ENCODE peak calls at places on chromosomes 16 and 17, in six cellular contexts. K, L, E, G, A and O are unnamed samples.

GRCh38 chr17:45087978-45088377 is 26.9 kb downstream of the NMT1 start:
- DNase-seq in G (no peak), L (no peak), E (no peak), K (no peak), A (no peak), O (no peak)

GRCh38 chr16:58843675-58844074 is 109.6 kb upstream of the GOT2 start:
- DNase-seq in A (no peak), L (peak), G (peak), K (no peak), E (peak), O (no peak)

GRCh38 chr17:4950757-4951204 is at the start of gene ENO3:
- DNase-seq in K (peak), E (peak), L (no peak), G (no peak), A (no peak), O (no peak)

GRCh38 chr17:2719861-2720260 is 8.3 kb upstream of the CLUH start:
- DNase-seq in E (no peak), G (no peak), L (no peak), K (no peak), A (no peak), O (no peak)

GRCh38 chr16:82761236-82761635 is 134.5 kb downstream of the CDH13 start:
- DNase-seq in K (no peak), L (no peak), E (no peak), A (no peak), G (no peak), O (no peak)

GRCh38 chr16:9012848-9013507 is 49.3 kb upstream of the USP7 start:
- DNase-seq in G (no peak), L (no peak), E (no peak), K (peak), A (no peak), O (no peak)

GRCh38 chr17:76831316-76831715 is 36.9 kb upstream of the MGAT5B start:
- DNase-seq in E (no peak), G (no peak), A (no peak), L (no peak), K (no peak), O (no peak)

GRCh38 chr17:40551091-40551873 is 14.0 kb downstream of the CCR7 start:
- DNase-seq in G (no peak), A (no peak), K (no peak), E (peak), L (no peak), O (no peak)

GRCh38 chr17:39541652-39542051 is 66.1 kb downstream of the NEUROD2 start:
- DNase-seq in G (no peak), A (no peak), E (no peak), L (no peak), K (no peak), O (no peak)

GRCh38 chr17:54900457-54901229 is at the start of gene TOM1L1:
- DNase-seq in A (peak), K (peak), L (peak), G (no peak), E (peak), O (peak)

GRCh38 chr17:27310548-27311110 is 16.7 kb downstream of the WSB1 start:
- DNase-seq in A (no peak), G (no peak), L (no peak), E (no peak), K (no peak), O (no peak)

GRCh38 chr17:81039854-81040758 is 5.2 kb downstream of the BAIAP2 start:
- DNase-seq in G (no peak), L (peak), E (no peak), K (no peak), A (no peak), O (no peak)

GRCh38 chr16:72172105-72173034 is at the start of gene PMFBP1:
- DNase-seq in L (peak), A (peak), E (peak), G (peak), K (no peak), O (peak)

GRCh38 chr17:68646626-68647526 is 45.7 kb upstream of the FAM20A start:
- DNase-seq in A (no peak), G (no peak), E (no peak), K (no peak), L (no peak), O (no peak)

GRCh38 chr16:52451971-52452421 is 94.9 kb downstream of the TOX3 start:
- DNase-seq in E (peak), K (no peak), L (no peak), A (no peak), G (no peak), O (no peak)

GRCh38 chr17:14310584-14310983 is 9.7 kb downstream of the HS3ST3B1 start:
- DNase-seq in A (no peak), L (no peak), E (no peak), K (peak), G (no peak), O (no peak)

GRCh38 chr17:75854111-75854748 is 905 bp downstream of the WBP2 start:
- DNase-seq in G (no peak), A (no peak), L (no peak), E (peak), K (no peak), O (no peak)

GRCh38 chr17:385836-386144 is 33.2 kb upstream of the RPH3AL start:
- DNase-seq in A (no peak), K (no peak), G (no peak), L (no peak), E (no peak), O (no peak)

GRCh38 chr16:76194621-76195015 is 82.6 kb upstream of the CNTNAP4 start:
- DNase-seq in K (no peak), G (no peak), E (no peak), L (no peak), A (no peak), O (no peak)

GRCh38 chr17:44926841-44927525 is 11.7 kb upstream of the GFAP start:
- DNase-seq in E (no peak), L (no peak), K (no peak), G (no peak), A (no peak), O (no peak)

GRCh38 chr17:32503251-32504165 is 16.7 kb downstream of the CDK5R1 start:
- DNase-seq in G (peak), L (no peak), A (no peak), E (no peak), K (no peak), O (no peak)

GRCh38 chr17:81037026-81037782 is 2.3 kb downstream of the BAIAP2 start:
- DNase-seq in E (peak), G (no peak), L (no peak), K (no peak), A (no peak), O (no peak)

GRCh38 chr17:17484451-17484899 is 7.7 kb downstream of the MED9 start:
- DNase-seq in K (no peak), L (no peak), G (no peak), A (no peak), E (no peak), O (no peak)

GRCh38 chr16:23974223-23974622 is 138.4 kb downstream of the PRKCB start:
- DNase-seq in E (no peak), A (no peak), K (peak), G (no peak), L (no peak), O (no peak)

GRCh38 chr16:49472598-49472997 is 99.0 kb downstream of the C16orf78 start:
- DNase-seq in G (no peak), A (no peak), E (no peak), K (peak), L (no peak), O (no peak)

GRCh38 chr16:8548166-8548565 is 42.1 kb downstream of the TMEM114 start:
- DNase-seq in A (no peak), K (no peak), E (no peak), L (no peak), G (no peak), O (no peak)

GRCh38 chr17:50129946-50130777 is at the start of gene SAMD14:
- DNase-seq in A (peak), G (no peak), K (no peak), E (no peak), L (peak), O (peak)

GRCh38 chr16:50293994-50294855 is 27.9 kb downstream of the ADCY7 start:
- DNase-seq in G (no peak), L (no peak), K (no peak), E (no peak), A (no peak), O (no peak)

GRCh38 chr16:10121496-10121895 is 60.7 kb downstream of the GRIN2A start:
- DNase-seq in K (no peak), L (no peak), A (no peak), E (no peak), G (no peak), O (no peak)

GRCh38 chr17:72249441-72249840 is 128.6 kb downstream of the SOX9 start:
- DNase-seq in A (no peak), L (no peak), K (no peak), E (no peak), G (no peak), O (no peak)

GRCh38 chr16:83956336-83957289 is 3.6 kb downstream of the OSGIN1 start:
- DNase-seq in K (peak), A (peak), G (peak), E (peak), L (peak), O (peak)

GRCh38 chr16:3020604-3021448 is 658 bp downstream of the TNFRSF12A start:
- DNase-seq in A (no peak), L (peak), K (peak), E (peak), G (no peak), O (no peak)

GRCh38 chr17:79695293-79696158 is 35.2 kb upstream of the ENPP7 start:
- DNase-seq in A (no peak), K (no peak), G (no peak), E (no peak), L (no peak), O (no peak)
- TF ChIP-seq TAF1 in A (no peak), K (no peak), G (no peak), E (no peak), L (no peak), O (no peak)

DNA sequence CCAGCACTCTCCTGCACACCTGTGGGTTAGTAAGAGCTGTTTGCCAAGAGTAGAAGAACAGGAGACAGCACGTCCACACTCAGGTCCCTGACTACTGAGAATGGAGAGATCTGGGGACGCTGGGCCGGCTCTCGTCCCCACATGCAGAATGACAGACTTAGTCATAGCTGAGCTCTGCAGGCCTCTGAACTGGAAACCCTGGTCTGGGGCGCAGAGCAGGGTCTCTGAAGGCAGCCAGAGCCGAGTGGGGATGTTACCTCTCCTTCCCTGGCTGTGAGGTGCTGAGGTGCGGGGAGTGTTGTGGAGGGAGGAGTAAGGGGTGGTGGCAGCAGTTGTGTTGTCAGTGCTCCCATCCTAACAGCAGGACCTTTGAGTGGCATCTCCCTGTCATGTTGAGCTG is 7.2 kb upstream of the JPT2 start:
- DNase-seq in K (no peak), L (no peak), G (no peak), E (no peak), A (no peak), O (no peak)
- TF ChIP-seq POLR2AphosphoS5 in K (no peak), L (no peak), G (no peak), E (no peak), A (no peak), O (no peak)

DNA sequence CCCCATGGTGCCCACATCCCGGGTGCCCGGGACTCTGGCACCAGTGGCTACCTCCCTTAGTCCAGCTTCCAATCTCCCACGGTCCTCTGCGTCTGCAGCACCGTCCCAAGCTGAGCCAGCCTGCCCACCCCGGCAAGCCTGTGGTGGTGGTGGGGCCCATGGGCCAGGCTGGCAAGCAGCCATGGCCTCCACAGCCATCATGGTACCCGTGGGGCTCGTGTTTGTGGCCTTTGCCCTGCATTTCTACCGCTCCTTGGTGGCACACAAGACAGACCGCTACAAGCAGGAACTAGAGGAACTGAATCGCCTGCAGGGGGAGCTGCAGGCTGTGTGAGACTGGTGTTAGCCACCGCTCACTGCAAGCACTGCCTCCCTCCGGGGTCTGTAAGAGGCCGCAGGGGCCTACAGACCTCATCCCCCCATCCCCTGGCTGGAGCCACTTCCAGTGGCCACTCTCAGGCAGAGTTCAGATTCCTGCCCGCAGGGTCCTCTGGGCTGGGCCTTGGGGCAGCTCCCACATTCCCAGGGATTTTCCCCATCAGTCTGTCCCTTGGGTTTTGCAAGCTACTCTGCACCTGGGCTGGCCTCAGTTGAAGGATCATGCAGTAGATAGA is 3.9 kb upstream of the SETD1A start:
- DNase-seq in A (no peak), K (peak), G (no peak), L (peak), E (peak), O (no peak)
- TF ChIP-seq POLR2A in A (no peak), K (no peak), G (peak), L (no peak), E (no peak), O (no peak)

DNA sequence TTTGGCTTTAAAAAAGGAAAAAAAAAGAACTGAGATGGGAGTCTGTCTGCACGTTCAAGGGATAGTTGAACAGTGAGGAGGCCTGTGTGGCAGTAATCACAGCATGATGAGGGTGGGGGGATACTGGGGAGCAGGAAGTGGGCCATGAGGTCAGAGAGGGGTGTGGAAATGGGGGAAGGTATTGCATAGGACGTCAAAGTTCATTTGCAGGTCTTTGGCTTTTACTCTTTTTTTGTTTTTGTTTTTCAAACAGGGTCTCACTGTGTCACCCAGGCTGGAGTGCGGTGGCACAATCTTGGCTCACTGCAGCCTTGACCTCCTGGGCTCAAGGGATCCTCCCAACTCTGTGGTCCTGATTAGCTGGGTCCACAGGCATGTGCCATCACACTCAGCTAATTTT is 19.0 kb downstream of the WWP2 start:
- DNase-seq in A (no peak), L (no peak), K (no peak), E (peak), G (no peak), O (no peak)
- TF ChIP-seq TAF1 in A (no peak), L (no peak), K (no peak), E (no peak), G (no peak), O (no peak)

GRCh38 chr16:66516172-66516807 is 33.6 kb downstream of the TK2 start:
- DNase-seq in A (no peak), E (no peak), K (no peak), L (no peak), G (no peak), O (no peak)
- TF ChIP-seq POLR2AphosphoS5 in A (no peak), E (no peak), K (no peak), L (no peak), G (no peak), O (no peak)

GRCh38 chr16:57253410-57253927 is 8.4 kb downstream of the ARL2BP start:
- DNase-seq in E (peak), G (no peak), A (no peak), L (no peak), K (no peak), O (no peak)

GRCh38 chr16:57251352-57251751 is 6.3 kb downstream of the ARL2BP start:
- DNase-seq in A (no peak), L (no peak), G (no peak), E (no peak), K (no peak), O (no peak)

GRCh38 chr16:57255686-57256415 is 10.8 kb downstream of the ARL2BP start:
- DNase-seq in A (no peak), G (no peak), L (no peak), E (no peak), K (no peak), O (no peak)

GRCh38 chr16:57256601-57257395 is 11.7 kb downstream of the ARL2BP start:
- DNase-seq in E (no peak), K (no peak), L (peak), A (no peak), G (no peak), O (no peak)

DNA sequence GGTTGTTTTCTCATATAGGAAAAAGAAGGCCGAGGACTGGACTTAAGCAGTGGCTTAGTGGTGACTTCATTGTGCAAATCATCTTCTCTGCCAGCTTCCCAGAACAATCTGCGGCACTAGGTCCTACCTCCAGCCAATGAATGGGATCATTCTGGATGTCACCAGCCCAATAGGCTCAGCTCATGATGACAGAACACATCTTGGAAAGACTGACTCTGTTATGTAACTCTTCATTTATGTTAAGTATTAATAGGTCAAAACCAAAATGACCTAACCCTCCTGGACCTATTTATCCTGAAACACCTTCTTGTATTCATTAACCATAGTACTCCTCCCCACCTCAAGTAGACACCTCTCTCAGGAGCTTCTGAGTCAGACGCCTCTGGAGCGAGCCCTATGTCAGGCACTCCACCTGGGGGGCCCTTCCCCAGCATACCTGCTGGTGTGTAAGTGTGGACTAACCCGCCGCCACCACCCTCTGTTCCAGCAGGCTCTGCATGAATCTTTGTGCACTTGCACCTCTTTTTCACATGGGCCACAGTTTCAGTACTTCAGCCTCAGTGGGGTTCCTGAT is 7.2 kb downstream of the ARL2BP start:
- DNase-seq in K (no peak), A (no peak), L (no peak), E (peak), G (no peak), O (no peak)
- TF ChIP-seq POLR2A in K (no peak), A (no peak), L (no peak), E (no peak), G (no peak), O (no peak)

DNA sequence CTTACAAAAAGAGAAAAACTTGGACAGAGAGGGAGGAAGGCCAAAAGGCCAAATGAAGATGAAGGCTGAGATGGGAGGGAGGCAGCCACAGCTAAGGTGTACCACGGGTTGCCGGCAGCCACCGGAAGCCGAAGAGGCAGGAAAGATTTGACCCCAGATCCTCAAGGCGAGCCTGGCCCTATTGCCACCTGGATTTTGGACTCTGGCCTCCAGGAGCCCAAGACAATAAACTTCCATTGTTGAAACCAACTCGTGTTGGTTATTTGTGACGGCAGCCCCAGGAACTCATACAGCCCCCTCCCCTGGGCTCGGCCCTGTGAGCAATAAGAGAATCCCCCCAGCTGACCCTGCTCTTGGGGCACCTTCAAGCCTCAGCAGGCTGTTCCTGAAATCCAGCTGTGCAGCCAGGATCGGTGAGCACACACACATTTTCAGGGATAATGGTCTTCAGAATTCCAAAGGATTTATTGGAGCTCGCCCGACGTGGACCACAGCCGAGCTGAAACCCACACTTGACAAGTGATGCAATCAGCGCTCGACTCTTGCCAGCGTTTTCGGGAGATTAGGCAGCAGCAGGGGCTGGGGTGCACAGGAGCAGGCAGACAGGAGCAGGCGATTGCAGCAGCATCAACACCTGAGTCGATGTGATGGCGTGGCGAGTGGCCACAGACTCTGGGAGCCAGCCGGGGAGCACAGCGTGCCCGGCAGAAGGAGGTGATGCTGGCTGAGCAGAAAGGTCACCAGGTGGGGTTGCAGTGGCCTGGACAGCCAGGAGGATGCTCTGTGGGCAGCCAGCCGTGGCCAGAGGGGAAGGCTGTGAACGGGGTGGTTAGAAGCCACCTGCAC is 22.4 kb upstream of the CBX4 start:
- DNase-seq in L (no peak), G (no peak), E (no peak), A (no peak), K (no peak), O (no peak)
- TF ChIP-seq TAF1 in L (no peak), G (no peak), E (no peak), A (no peak), K (no peak), O (no peak)

DNA sequence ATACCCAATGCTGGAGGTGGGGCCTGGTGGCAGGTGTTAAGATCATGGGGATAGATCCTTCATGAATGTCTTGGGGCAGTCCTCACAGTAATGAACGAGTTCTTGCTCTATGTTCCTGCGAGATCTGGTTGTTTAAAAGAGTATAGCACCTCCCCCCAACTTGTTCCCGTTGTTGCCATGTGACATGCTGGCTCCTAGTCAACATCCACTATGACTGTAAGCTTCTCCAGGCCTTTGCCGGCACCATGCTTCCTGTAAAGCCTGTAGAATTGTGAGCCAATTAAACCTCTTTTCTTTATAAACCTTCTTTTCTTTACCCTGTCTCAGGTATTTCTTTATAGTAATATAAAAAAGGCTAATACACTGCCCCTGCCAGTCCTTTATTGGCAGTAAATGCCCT is 33.3 kb downstream of the RANBP10 start:
- DNase-seq in E (no peak), A (no peak), G (no peak), L (no peak), K (no peak), O (no peak)
- TF ChIP-seq POLR2AphosphoS5 in E (no peak), A (no peak), G (no peak), L (no peak), K (no peak), O (no peak)